ENCODE peak calls at places on chromosomes 7 and 10, in six cellular contexts. S is mesendoderm, W is IMR-90, Y is H9, P is mesenchymal stem cell, D is H1. L is an unnamed sample.

GRCh38 chr10:68088744-68089143 is 13.7 kb upstream of the HERC4 start:
- DNase-seq in P (no peak), W (peak; percentile 87), S (no peak), D (no peak), Y (no peak), L (no peak)

GRCh38 chr7:155884225-155885161 is 72.2 kb upstream of the SHH start:
- DNase-seq in S (no peak), D (no peak), P (no peak), Y (peak; percentile 14), W (no peak), L (no peak)

GRCh38 chr7:154302380-154302779 is 250.2 kb downstream of the DPP6 start:
- DNase-seq in Y (no peak), S (no peak), D (no peak), P (no peak), W (no peak), L (no peak)

GRCh38 chr10:96390460-96390864 is 31.7 kb upstream of the OPALIN start:
- DNase-seq in W (no peak), S (no peak), D (no peak), Y (no peak), P (no peak), L (no peak)

GRCh38 chr10:17910144-17910789 is 41.5 kb upstream of the SLC39A12 start:
- DNase-seq in W (peak; percentile 63), D (peak; percentile 49), P (peak; percentile 55), Y (peak; percentile 37), S (peak; percentile 57), L (peak; percentile 6)

GRCh38 chr7:80900583-80901576 is 18.0 kb downstream of the SEMA3C start:
- DNase-seq in S (no peak), W (peak; percentile 74), P (peak; percentile 68), Y (no peak), D (no peak), L (no peak)

GRCh38 chr7:2807455-2807845 is 36.7 kb downstream of the GNA12 start:
- DNase-seq in Y (no peak), D (no peak), W (no peak), S (no peak), P (no peak), L (no peak)

GRCh38 chr10:27258838-27259532 is 18.4 kb upstream of the ACBD5 start:
- DNase-seq in Y (peak; percentile 60), P (no peak), S (peak; percentile 45), D (peak; percentile 75), W (no peak), L (no peak)

GRCh38 chr10:122374859-122375721 is 582 bp downstream of the PLEKHA1 start:
- DNase-seq in W (peak; percentile 47), S (peak; percentile 62), D (peak; percentile 78), P (peak; percentile 83), Y (peak; percentile 60), L (peak; percentile 50)

GRCh38 chr7:120189623-120190022 is 83.4 kb upstream of the KCND2 start:
- DNase-seq in D (no peak), S (no peak), P (no peak), W (no peak), Y (no peak), L (no peak)

GRCh38 chr7:44637788-44638594 is 31.6 kb downstream of the OGDH start:
- DNase-seq in S (no peak), W (peak; percentile 89), P (peak; percentile 95), Y (no peak), D (peak; percentile 23), L (no peak)

GRCh38 chr7:157428554-157428945 is 91.7 kb downstream of the DNAJB6 start:
- DNase-seq in Y (no peak), D (peak; percentile 44), P (no peak), S (no peak), W (no peak), L (no peak)

GRCh38 chr10:59553127-59553649 is 156.5 kb downstream of the SLC16A9 start:
- DNase-seq in P (no peak), Y (no peak), S (no peak), D (no peak), W (no peak), L (no peak)

GRCh38 chr10:48749254-48749787 is 64.6 kb downstream of the WDFY4 start:
- DNase-seq in Y (no peak), S (no peak), P (no peak), W (no peak), D (no peak), L (no peak)

GRCh38 chr10:93755443-93756127 is 2.2 kb upstream of the LGI1 start:
- DNase-seq in W (no peak), Y (no peak), S (no peak), P (peak; percentile 40), D (no peak), L (no peak)

GRCh38 chr10:71582019-71582418 is 137.6 kb downstream of the C10orf105 start:
- DNase-seq in Y (peak; percentile 50), D (no peak), W (peak; percentile 49), P (peak; percentile 46), S (peak; percentile 48), L (peak; percentile 23)

GRCh38 chr10:5776150-5776880 is 36.9 kb downstream of the GDI2 start:
- DNase-seq in W (peak; percentile 50), P (peak; percentile 5), Y (peak; percentile 45), S (peak; percentile 22), D (no peak), L (no peak)

GRCh38 chr10:89793649-89794254 is 92.4 kb downstream of the KIF20B start:
- DNase-seq in W (peak; percentile 74), Y (peak; percentile 42), D (no peak), S (peak; percentile 78), P (peak; percentile 77), L (peak; percentile 65)

GRCh38 chr7:44854644-44855364 is 6.9 kb upstream of the H2AZ2 start:
- DNase-seq in W (peak; percentile 47), P (no peak), S (no peak), D (no peak), Y (no peak), L (no peak)

GRCh38 chr10:117541909-117542705 is 439 bp upstream of the EMX2 start:
- DNase-seq in S (peak; percentile 94), D (peak; percentile 87), P (peak; percentile 41), W (peak; percentile 2), Y (peak; percentile 92), L (peak; percentile 88)

GRCh38 chr7:105674200-105675030 is 93.1 kb upstream of the EFCAB10 start:
- DNase-seq in Y (no peak), P (no peak), S (no peak), W (no peak), D (no peak), L (no peak)

GRCh38 chr7:105677803-105678583 is 96.7 kb upstream of the EFCAB10 start:
- DNase-seq in S (no peak), P (no peak), Y (no peak), D (no peak), W (no peak), L (no peak)

GRCh38 chr7:105678811-105679495 is 97.7 kb upstream of the EFCAB10 start:
- DNase-seq in P (no peak), W (peak; percentile 50), S (peak; percentile 49), Y (no peak), D (no peak), L (no peak)

GRCh38 chr7:105675873-105676484 is 94.7 kb upstream of the EFCAB10 start:
- DNase-seq in W (no peak), S (no peak), D (no peak), P (no peak), Y (no peak), L (no peak)

GRCh38 chr7:105677395-105677701 is 96.1 kb upstream of the EFCAB10 start:
- DNase-seq in S (no peak), D (no peak), Y (no peak), P (no peak), W (no peak), L (no peak)
- H2BK15ac ChIP-seq in S (no peak overlapping the region), D (peak overlapping the region; percentile 25), Y (no peak overlapping the region), P (no peak overlapping the region), W (no peak overlapping the region), L (no peak overlapping the region)

GRCh38 chr7:66348959-66349358 is 143.8 kb downstream of the TPST1 start:
- DNase-seq in P (no peak), D (no peak), S (no peak), Y (no peak), W (no peak), L (no peak)

GRCh38 chr7:66339141-66339540 is 134.0 kb downstream of the TPST1 start:
- DNase-seq in Y (no peak), S (no peak), W (no peak), P (no peak), D (no peak), L (no peak)

GRCh38 chr7:66348531-66348930 is 143.4 kb downstream of the TPST1 start:
- DNase-seq in D (no peak), W (no peak), Y (no peak), S (no peak), P (no peak), L (no peak)

DNA sequence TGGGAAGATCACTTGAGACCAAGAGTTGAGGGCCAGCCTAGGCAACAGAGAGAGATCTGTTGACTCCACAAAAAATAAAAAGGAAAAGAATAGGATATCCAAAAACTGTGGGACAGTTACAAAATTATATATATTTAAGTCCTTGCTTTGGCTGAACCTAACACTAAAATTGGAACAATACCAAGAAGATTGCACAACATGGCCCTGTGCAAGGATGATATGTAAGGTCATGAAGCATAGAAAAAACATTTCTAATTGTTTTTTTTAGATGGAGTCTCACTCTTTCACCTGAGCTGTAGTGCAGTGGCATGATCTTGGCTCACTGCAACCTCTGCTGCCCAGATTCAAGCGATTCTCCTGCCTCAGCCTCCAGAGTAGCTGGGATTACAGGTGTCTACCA is 139.0 kb downstream of the TPST1 start:
- DNase-seq in D (no peak), P (peak; percentile 47), S (no peak), Y (no peak), W (peak; percentile 71), L (no peak)
- H2BK15ac ChIP-seq in D (no peak overlapping the region), P (no peak overlapping the region), S (no peak overlapping the region), Y (no peak overlapping the region), W (no peak overlapping the region), L (no peak overlapping the region)

GRCh38 chr10:85047170-85047834 is 718.9 kb downstream of the CCSER2 start:
- DNase-seq in Y (no peak), S (no peak), P (no peak), W (no peak), D (no peak), L (no peak)

GRCh38 chr10:85039311-85039710 is 710.9 kb downstream of the CCSER2 start:
- DNase-seq in D (no peak), P (no peak), Y (no peak), S (no peak), W (no peak), L (no peak)

GRCh38 chr10:85047979-85048378 is 719.6 kb downstream of the CCSER2 start:
- DNase-seq in W (no peak), P (no peak), D (no peak), S (peak; percentile 39), Y (no peak), L (no peak)

GRCh38 chr10:85045046-85045445 is 716.7 kb downstream of the CCSER2 start:
- DNase-seq in D (no peak), P (no peak), Y (no peak), W (no peak), S (no peak), L (no peak)

GRCh38 chr10:85043207-85043606 is 714.8 kb downstream of the CCSER2 start:
- DNase-seq in P (no peak), Y (no peak), W (no peak), D (peak; percentile 45), S (peak; percentile 26), L (no peak)
- H2BK15ac ChIP-seq in P (no peak overlapping the region), Y (no peak overlapping the region), W (no peak overlapping the region), D (no peak overlapping the region), S (no peak overlapping the region), L (no peak overlapping the region)

DNA sequence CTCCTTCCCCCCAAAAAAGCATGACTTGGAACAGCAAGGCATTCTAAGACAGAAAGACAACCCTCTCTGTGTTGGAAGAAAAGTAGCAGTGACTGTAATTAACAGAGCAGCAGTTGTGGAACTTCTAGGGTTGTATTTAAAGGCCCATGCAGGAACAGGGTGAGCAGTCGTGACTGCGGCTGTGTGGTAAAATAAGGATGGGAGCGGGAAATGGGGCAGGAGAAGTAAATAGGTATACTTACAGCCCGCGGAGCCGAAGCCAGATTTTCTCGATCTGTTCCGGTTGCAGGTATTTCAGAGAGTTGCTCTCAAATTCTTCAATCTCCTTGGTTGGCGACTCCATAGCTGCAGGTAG is 179 bp downstream of the PDE1C start:
- DNase-seq in D (no peak), S (no peak), Y (no peak), W (no peak), P (peak; percentile 27), L (no peak)
- H2BK15ac ChIP-seq in D (no peak overlapping the region), S (no peak overlapping the region), Y (no peak overlapping the region), W (peak overlapping the region; percentile 89), P (no peak overlapping the region), L (no peak overlapping the region)